ENCODE peak calls at places on chromosomes 11 and 22, in ten cellular contexts. O is right lobe of liver, U is heart right ventricle, P is PC-3, Z is neuronal stem cell, V is SK-N-SH, H is GM12878, F is kidney, X is endodermal cell, E is SJSA1. L is an unnamed sample.
A peak's percentile ranks its signal among the peaks of the same experiment; 100 is the strongest.

GRCh38 chr11:13384837-13385417 is 78.1 kb downstream of the BTBD10 start:
- DNase-seq in O (no peak), U (peak; percentile 12), P (peak; percentile 52), Z (peak; percentile 23), V (peak; percentile 39), H (peak; percentile 3), F (no peak), X (peak; percentile 79), E (no peak), L (no peak)

GRCh38 chr11:18010977-18011586 is 1.8 kb downstream of the SERGEF start:
- DNase-seq in O (no peak), U (no peak), P (no peak), Z (no peak), V (no peak), H (no peak), F (no peak), X (no peak), E (no peak), L (no peak)

GRCh38 chr22:18101536-18101935 is 9.1 kb upstream of the TUBA8 start:
- DNase-seq in O (no peak), U (no peak), P (no peak), Z (no peak), V (no peak), H (no peak), F (no peak), X (peak; percentile 12), E (no peak), L (no peak)

GRCh38 chr11:11966826-11967668 is 41.4 kb downstream of the DKK3 start:
- DNase-seq in O (peak; percentile 79), U (peak; percentile 74), P (peak; percentile 73), Z (peak; percentile 66), V (peak; percentile 77), H (no peak), F (peak; percentile 87), X (peak; percentile 97), E (peak; percentile 83), L (peak; percentile 85)

GRCh38 chr22:43118953-43119458 is 8.5 kb downstream of the BIK start:
- DNase-seq in O (no peak), U (no peak), P (no peak), Z (no peak), V (no peak), H (peak; percentile 58), F (no peak), X (no peak), E (no peak), L (no peak)

GRCh38 chr11:60942970-60943565 is 8.9 kb downstream of the SLC15A3 start:
- DNase-seq in O (no peak), U (no peak), P (peak; percentile 75), Z (no peak), V (no peak), H (no peak), F (no peak), X (no peak), E (no peak), L (no peak)

GRCh38 chr22:41563051-41563711 is 2.4 kb downstream of the CSDC2 start:
- DNase-seq in O (no peak), U (no peak), P (peak; percentile 60), Z (no peak), V (no peak), H (no peak), F (no peak), X (peak; percentile 76), E (peak; percentile 84), L (no peak)

GRCh38 chr11:34236572-34236971 is 121.2 kb downstream of the ABTB2 start:
- DNase-seq in O (no peak), U (no peak), P (no peak), Z (no peak), V (peak; percentile 47), H (no peak), F (no peak), X (peak; percentile 71), E (no peak), L (no peak)

GRCh38 chr11:86519064-86519911 is 144.6 kb downstream of the CCDC81 start:
- DNase-seq in O (no peak), U (peak; percentile 39), P (no peak), Z (no peak), V (no peak), H (no peak), F (no peak), X (no peak), E (no peak), L (no peak)

GRCh38 chr22:38569181-38569971 is 607 bp downstream of the DMC1 start:
- DNase-seq in O (peak; percentile 48), U (no peak), P (no peak), Z (no peak), V (peak; percentile 7), H (no peak), F (peak; percentile 72), X (no peak), E (no peak), L (no peak)
- H3K4me3 ChIP-seq in O (peak overlapping the region; percentile 43), U (peak overlapping the region; percentile 19), P (peak overlapping the region; percentile 40), Z (peak overlapping the region; percentile 82), V (no peak overlapping the region), H (peak overlapping the region; percentile 77), F (peak overlapping the region; percentile 72), X (peak overlapping the region; percentile 90), E (no peak overlapping the region), L (peak overlapping the region; percentile 59)

GRCh38 chr11:63816732-63817131 is 3.5 kb downstream of the SPINDOC start:
- DNase-seq in O (no peak), U (no peak), P (no peak), Z (no peak), V (no peak), H (no peak), F (no peak), X (no peak), E (no peak), L (no peak)

GRCh38 chr11:63814383-63814736 is 1.1 kb downstream of the SPINDOC start:
- DNase-seq in O (no peak), U (no peak), P (peak; percentile 16), Z (no peak), V (no peak), H (no peak), F (no peak), X (no peak), E (no peak), L (no peak)

GRCh38 chr11:63813563-63814382 is 517 bp downstream of the SPINDOC start:
- DNase-seq in O (no peak), U (peak; percentile 39), P (peak; percentile 49), Z (peak; percentile 46), V (peak; percentile 88), H (no peak), F (peak; percentile 82), X (peak; percentile 75), E (peak; percentile 79), L (peak; percentile 77)

GRCh38 chr11:63811522-63811921 is 1.7 kb upstream of the SPINDOC start:
- DNase-seq in O (no peak), U (no peak), P (no peak), Z (no peak), V (no peak), H (no peak), F (no peak), X (peak; percentile 61), E (no peak), L (no peak)

DNA sequence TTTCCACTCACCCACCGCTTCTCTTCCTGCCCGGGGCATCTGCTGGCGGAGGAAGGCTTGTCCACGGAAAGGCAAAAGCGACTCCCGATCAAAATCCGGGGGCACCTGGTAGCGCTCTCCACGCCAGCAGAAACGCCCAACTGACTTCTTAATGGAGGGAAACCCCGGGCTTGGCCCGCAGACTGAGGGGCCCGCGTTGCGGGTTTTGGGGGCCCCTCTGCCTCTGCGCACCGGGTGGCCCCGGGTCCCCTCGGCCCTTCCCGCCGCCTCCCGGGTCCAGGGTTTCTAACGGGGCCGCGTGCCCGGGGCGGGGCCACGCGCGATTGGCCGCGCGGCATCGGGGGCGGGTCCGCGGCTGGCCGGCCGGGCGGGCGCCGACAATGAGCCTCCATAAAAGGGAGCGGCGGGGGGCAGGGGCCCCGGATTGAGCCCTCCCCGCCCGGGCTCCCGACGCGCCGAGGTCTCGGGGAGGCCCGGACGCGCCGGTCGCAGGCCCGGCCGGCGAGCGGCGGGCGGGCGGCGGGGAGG is at the start of gene SPINDOC:
- DNase-seq in O (peak; percentile 81), U (peak; percentile 81), P (peak; percentile 78), Z (peak; percentile 77), V (peak; percentile 98), H (no peak), F (peak; percentile 91), X (peak; percentile 90), E (peak; percentile 88), L (peak; percentile 90)
- H3K27ac ChIP-seq in O (peak within 1 kb of the TSS; percentile 50), U (peak within 1 kb of the TSS; percentile 35), P (no peak within 1 kb of the TSS), Z (peak within 1 kb of the TSS; percentile 91), V (peak within 1 kb of the TSS; percentile 82), H (peak within 1 kb of the TSS; percentile 83), F (peak within 1 kb of the TSS; percentile 79), X (peak within 1 kb of the TSS; percentile 72), E (peak within 1 kb of the TSS; percentile 64), L (peak within 1 kb of the TSS; percentile 83)

GRCh38 chr11:69062169-69062855 is 13.6 kb downstream of the TPCN2 start:
- DNase-seq in O (no peak), U (no peak), P (no peak), Z (no peak), V (no peak), H (no peak), F (no peak), X (no peak), E (no peak), L (no peak)

GRCh38 chr11:69059429-69059828 is 10.7 kb downstream of the TPCN2 start:
- DNase-seq in O (no peak), U (no peak), P (no peak), Z (no peak), V (no peak), H (no peak), F (no peak), X (no peak), E (no peak), L (no peak)

GRCh38 chr11:69061713-69062053 is 13.0 kb downstream of the TPCN2 start:
- DNase-seq in O (no peak), U (no peak), P (no peak), Z (no peak), V (no peak), H (no peak), F (no peak), X (no peak), E (no peak), L (no peak)

GRCh38 chr11:69060005-69060404 is 11.3 kb downstream of the TPCN2 start:
- DNase-seq in O (no peak), U (no peak), P (no peak), Z (no peak), V (no peak), H (no peak), F (no peak), X (no peak), E (no peak), L (no peak)

GRCh38 chr11:69060806-69061712 is 12.3 kb downstream of the TPCN2 start:
- DNase-seq in O (no peak), U (no peak), P (no peak), Z (no peak), V (no peak), H (no peak), F (no peak), X (no peak), E (no peak), L (no peak)
- H3K4me3 ChIP-seq in O (no peak overlapping the region), U (no peak overlapping the region), P (no peak overlapping the region), Z (no peak overlapping the region), V (no peak overlapping the region), H (no peak overlapping the region), F (no peak overlapping the region), X (no peak overlapping the region), E (no peak overlapping the region), L (no peak overlapping the region)

DNA sequence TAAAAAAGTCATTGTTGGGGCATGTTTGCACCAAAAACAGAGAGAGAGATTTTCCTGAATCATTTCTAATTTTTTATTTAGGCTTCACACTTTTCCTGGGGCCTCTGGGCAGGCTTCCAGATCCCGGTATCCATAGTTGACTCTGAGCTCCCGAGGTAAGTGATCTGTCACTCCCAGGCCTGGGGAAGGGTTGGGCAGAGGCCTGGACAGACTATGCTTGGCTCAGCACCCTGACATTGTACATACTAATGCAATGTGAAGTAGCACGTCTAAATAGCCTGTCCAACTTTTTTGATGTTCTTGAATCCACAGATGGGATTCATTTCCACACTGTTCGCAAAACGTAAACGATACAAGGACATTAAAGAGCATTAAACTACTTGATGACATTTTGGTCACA is 514.4 kb downstream of the SOX6 start:
- DNase-seq in O (no peak), U (peak; percentile 23), P (no peak), Z (no peak), V (peak; percentile 17), H (no peak), F (no peak), X (no peak), E (no peak), L (no peak)
- H3K27ac ChIP-seq in O (no peak overlapping the region), U (no peak overlapping the region), P (no peak overlapping the region), Z (no peak overlapping the region), V (peak overlapping the region; percentile 97), H (no peak overlapping the region), F (no peak overlapping the region), X (no peak overlapping the region), E (no peak overlapping the region), L (no peak overlapping the region)